ENCODE peak calls at places on chromosomes 13 and 19, in ten cellular contexts. One of them, this sample, is unnamed.

GRCh38 chr19:44748426-44749254 is at the start of gene BCL3:
- DNase-seq in GM23248: peak
- DNase-seq in hippocampal formation: peak
- DNase-seq in GM04504: peak
- DNase-seq in heart right ventricle: peak
- DNase-seq in activated T-cell treated with anti-CD3 and anti-CD28 coated beads for 1 hour: peak
- DNase-seq in psoas muscle: peak
- DNase-seq in endothelial cell: no peak
- DNase-seq in activated CD4-positive, alpha-beta T cell treated with anti-CD3 and anti-CD28 coated beads, Interleukin-2, amount 10 ng/mL, durations not matched to agents 7 days and 5 days: peak
- DNase-seq in prostate gland: peak
- DNase-seq in this sample: peak

GRCh38 chr13:39462456-39462855 is 140.5 kb downstream of the LHFPL6 start:
- DNase-seq in GM23248: peak
- DNase-seq in hippocampal formation: no peak
- DNase-seq in GM04504: no peak
- DNase-seq in heart right ventricle: no peak
- DNase-seq in activated T-cell treated with anti-CD3 and anti-CD28 coated beads for 1 hour: no peak
- DNase-seq in psoas muscle: no peak
- DNase-seq in endothelial cell: no peak
- DNase-seq in activated CD4-positive, alpha-beta T cell treated with anti-CD3 and anti-CD28 coated beads, Interleukin-2, amount 10 ng/mL, durations not matched to agents 7 days and 5 days: no peak
- DNase-seq in prostate gland: peak
- DNase-seq in this sample: peak

GRCh38 chr13:31223640-31224039 is 23.9 kb downstream of the B3GLCT start:
- DNase-seq in GM23248: no peak
- DNase-seq in hippocampal formation: no peak
- DNase-seq in GM04504: no peak
- DNase-seq in heart right ventricle: no peak
- DNase-seq in activated T-cell treated with anti-CD3 and anti-CD28 coated beads for 1 hour: no peak
- DNase-seq in psoas muscle: no peak
- DNase-seq in endothelial cell: no peak
- DNase-seq in activated CD4-positive, alpha-beta T cell treated with anti-CD3 and anti-CD28 coated beads, Interleukin-2, amount 10 ng/mL, durations not matched to agents 7 days and 5 days: no peak
- DNase-seq in prostate gland: no peak
- DNase-seq in this sample: no peak

GRCh38 chr13:26589754-26590153 is 32.3 kb downstream of the WASF3 start:
- DNase-seq in GM23248: peak
- DNase-seq in hippocampal formation: no peak
- DNase-seq in GM04504: no peak
- DNase-seq in heart right ventricle: no peak
- DNase-seq in activated T-cell treated with anti-CD3 and anti-CD28 coated beads for 1 hour: no peak
- DNase-seq in psoas muscle: no peak
- DNase-seq in endothelial cell: no peak
- DNase-seq in activated CD4-positive, alpha-beta T cell treated with anti-CD3 and anti-CD28 coated beads, Interleukin-2, amount 10 ng/mL, durations not matched to agents 7 days and 5 days: no peak
- DNase-seq in prostate gland: no peak
- DNase-seq in this sample: peak

GRCh38 chr19:52527954-52528326 is 472 bp downstream of the ZNF808 start:
- DNase-seq in GM23248: peak
- DNase-seq in hippocampal formation: peak
- DNase-seq in GM04504: no peak
- DNase-seq in heart right ventricle: peak
- DNase-seq in activated T-cell treated with anti-CD3 and anti-CD28 coated beads for 1 hour: no peak
- DNase-seq in psoas muscle: no peak
- DNase-seq in endothelial cell: peak
- DNase-seq in activated CD4-positive, alpha-beta T cell treated with anti-CD3 and anti-CD28 coated beads, Interleukin-2, amount 10 ng/mL, durations not matched to agents 7 days and 5 days: no peak
- DNase-seq in prostate gland: no peak
- DNase-seq in this sample: peak

GRCh38 chr19:13969897-13970296 is 17.6 kb downstream of the DCAF15 start:
- DNase-seq in GM23248: no peak
- DNase-seq in hippocampal formation: no peak
- DNase-seq in GM04504: no peak
- DNase-seq in heart right ventricle: no peak
- DNase-seq in activated T-cell treated with anti-CD3 and anti-CD28 coated beads for 1 hour: no peak
- DNase-seq in psoas muscle: no peak
- DNase-seq in endothelial cell: no peak
- DNase-seq in activated CD4-positive, alpha-beta T cell treated with anti-CD3 and anti-CD28 coated beads, Interleukin-2, amount 10 ng/mL, durations not matched to agents 7 days and 5 days: no peak
- DNase-seq in prostate gland: no peak
- DNase-seq in this sample: no peak

GRCh38 chr19:49339364-49340068 is 4.3 kb downstream of the CD37 start:
- DNase-seq in GM23248: peak
- DNase-seq in hippocampal formation: peak
- DNase-seq in GM04504: peak
- DNase-seq in heart right ventricle: peak
- DNase-seq in activated T-cell treated with anti-CD3 and anti-CD28 coated beads for 1 hour: no peak
- DNase-seq in psoas muscle: peak
- DNase-seq in endothelial cell: peak
- DNase-seq in activated CD4-positive, alpha-beta T cell treated with anti-CD3 and anti-CD28 coated beads, Interleukin-2, amount 10 ng/mL, durations not matched to agents 7 days and 5 days: no peak
- DNase-seq in prostate gland: peak
- DNase-seq in this sample: peak

GRCh38 chr13:40798380-40798779 is 9.0 kb downstream of the SLC25A15 start:
- DNase-seq in GM23248: no peak
- DNase-seq in hippocampal formation: no peak
- DNase-seq in GM04504: no peak
- DNase-seq in heart right ventricle: no peak
- DNase-seq in activated T-cell treated with anti-CD3 and anti-CD28 coated beads for 1 hour: no peak
- DNase-seq in psoas muscle: no peak
- DNase-seq in endothelial cell: no peak
- DNase-seq in activated CD4-positive, alpha-beta T cell treated with anti-CD3 and anti-CD28 coated beads, Interleukin-2, amount 10 ng/mL, durations not matched to agents 7 days and 5 days: no peak
- DNase-seq in prostate gland: no peak
- DNase-seq in this sample: no peak

GRCh38 chr13:113321546-113321945 is 24.5 kb downstream of the LAMP1 start:
- DNase-seq in GM23248: no peak
- DNase-seq in hippocampal formation: no peak
- DNase-seq in GM04504: no peak
- DNase-seq in heart right ventricle: no peak
- DNase-seq in activated T-cell treated with anti-CD3 and anti-CD28 coated beads for 1 hour: no peak
- DNase-seq in psoas muscle: no peak
- DNase-seq in endothelial cell: no peak
- DNase-seq in activated CD4-positive, alpha-beta T cell treated with anti-CD3 and anti-CD28 coated beads, Interleukin-2, amount 10 ng/mL, durations not matched to agents 7 days and 5 days: no peak
- DNase-seq in prostate gland: no peak
- DNase-seq in this sample: no peak

GRCh38 chr13:111325146-111325890 is 4.9 kb downstream of the TEX29 start:
- DNase-seq in GM23248: no peak
- DNase-seq in hippocampal formation: no peak
- DNase-seq in GM04504: no peak
- DNase-seq in heart right ventricle: no peak
- DNase-seq in activated T-cell treated with anti-CD3 and anti-CD28 coated beads for 1 hour: no peak
- DNase-seq in psoas muscle: no peak
- DNase-seq in endothelial cell: no peak
- DNase-seq in activated CD4-positive, alpha-beta T cell treated with anti-CD3 and anti-CD28 coated beads, Interleukin-2, amount 10 ng/mL, durations not matched to agents 7 days and 5 days: no peak
- DNase-seq in prostate gland: no peak
- DNase-seq in this sample: no peak

GRCh38 chr19:33905937-33906577 is 109.4 kb downstream of the KCTD15 start:
- DNase-seq in GM23248: peak
- DNase-seq in hippocampal formation: no peak
- DNase-seq in GM04504: no peak
- DNase-seq in heart right ventricle: peak
- DNase-seq in activated T-cell treated with anti-CD3 and anti-CD28 coated beads for 1 hour: no peak
- DNase-seq in psoas muscle: peak
- DNase-seq in endothelial cell: peak
- DNase-seq in activated CD4-positive, alpha-beta T cell treated with anti-CD3 and anti-CD28 coated beads, Interleukin-2, amount 10 ng/mL, durations not matched to agents 7 days and 5 days: no peak
- DNase-seq in prostate gland: peak
- DNase-seq in this sample: peak

GRCh38 chr19:55400281-55401087 is 7.1 kb downstream of the UBE2S start:
- DNase-seq in GM23248: no peak
- DNase-seq in hippocampal formation: no peak
- DNase-seq in GM04504: no peak
- DNase-seq in heart right ventricle: no peak
- DNase-seq in activated T-cell treated with anti-CD3 and anti-CD28 coated beads for 1 hour: no peak
- DNase-seq in psoas muscle: no peak
- DNase-seq in endothelial cell: no peak
- DNase-seq in activated CD4-positive, alpha-beta T cell treated with anti-CD3 and anti-CD28 coated beads, Interleukin-2, amount 10 ng/mL, durations not matched to agents 7 days and 5 days: no peak
- DNase-seq in prostate gland: no peak
- DNase-seq in this sample: no peak

GRCh38 chr13:92488249-92488845 is 738.3 kb upstream of the GPC6 start:
- DNase-seq in GM23248: no peak
- DNase-seq in hippocampal formation: no peak
- DNase-seq in GM04504: no peak
- DNase-seq in heart right ventricle: no peak
- DNase-seq in activated T-cell treated with anti-CD3 and anti-CD28 coated beads for 1 hour: no peak
- DNase-seq in psoas muscle: no peak
- DNase-seq in endothelial cell: no peak
- DNase-seq in activated CD4-positive, alpha-beta T cell treated with anti-CD3 and anti-CD28 coated beads, Interleukin-2, amount 10 ng/mL, durations not matched to agents 7 days and 5 days: no peak
- DNase-seq in prostate gland: no peak
- DNase-seq in this sample: no peak

GRCh38 chr13:37868691-37869505 is 674 bp downstream of the TRPC4 start:
- DNase-seq in GM23248: peak
- DNase-seq in hippocampal formation: no peak
- DNase-seq in GM04504: no peak
- DNase-seq in heart right ventricle: no peak
- DNase-seq in activated T-cell treated with anti-CD3 and anti-CD28 coated beads for 1 hour: no peak
- DNase-seq in psoas muscle: no peak
- DNase-seq in endothelial cell: peak
- DNase-seq in activated CD4-positive, alpha-beta T cell treated with anti-CD3 and anti-CD28 coated beads, Interleukin-2, amount 10 ng/mL, durations not matched to agents 7 days and 5 days: no peak
- DNase-seq in prostate gland: no peak
- DNase-seq in this sample: peak

GRCh38 chr19:5447700-5448311 is 7.4 kb upstream of the ZNRF4 start:
- DNase-seq in GM23248: peak
- DNase-seq in hippocampal formation: no peak
- DNase-seq in GM04504: no peak
- DNase-seq in heart right ventricle: no peak
- DNase-seq in activated T-cell treated with anti-CD3 and anti-CD28 coated beads for 1 hour: no peak
- DNase-seq in psoas muscle: no peak
- DNase-seq in endothelial cell: no peak
- DNase-seq in activated CD4-positive, alpha-beta T cell treated with anti-CD3 and anti-CD28 coated beads, Interleukin-2, amount 10 ng/mL, durations not matched to agents 7 days and 5 days: no peak
- DNase-seq in prostate gland: no peak
- DNase-seq in this sample: no peak

GRCh38 chr19:17385878-17386611 is 8.0 kb downstream of the CCDC194 start:
- DNase-seq in GM23248: peak
- DNase-seq in hippocampal formation: no peak
- DNase-seq in GM04504: no peak
- DNase-seq in heart right ventricle: peak
- DNase-seq in activated T-cell treated with anti-CD3 and anti-CD28 coated beads for 1 hour: peak
- DNase-seq in psoas muscle: peak
- DNase-seq in endothelial cell: peak
- DNase-seq in activated CD4-positive, alpha-beta T cell treated with anti-CD3 and anti-CD28 coated beads, Interleukin-2, amount 10 ng/mL, durations not matched to agents 7 days and 5 days: peak
- DNase-seq in prostate gland: no peak
- DNase-seq in this sample: peak

GRCh38 chr13:36915891-36916640 is 4.0 kb downstream of the SMAD9 start:
- DNase-seq in GM23248: no peak
- DNase-seq in hippocampal formation: no peak
- DNase-seq in GM04504: no peak
- DNase-seq in heart right ventricle: no peak
- DNase-seq in activated T-cell treated with anti-CD3 and anti-CD28 coated beads for 1 hour: no peak
- DNase-seq in psoas muscle: no peak
- DNase-seq in endothelial cell: no peak
- DNase-seq in activated CD4-positive, alpha-beta T cell treated with anti-CD3 and anti-CD28 coated beads, Interleukin-2, amount 10 ng/mL, durations not matched to agents 7 days and 5 days: no peak
- DNase-seq in prostate gland: no peak
- DNase-seq in this sample: no peak

GRCh38 chr13:23626730-23627129 is 56.5 kb downstream of the TNFRSF19 start:
- DNase-seq in GM23248: no peak
- DNase-seq in hippocampal formation: no peak
- DNase-seq in GM04504: no peak
- DNase-seq in heart right ventricle: no peak
- DNase-seq in activated T-cell treated with anti-CD3 and anti-CD28 coated beads for 1 hour: no peak
- DNase-seq in psoas muscle: no peak
- DNase-seq in endothelial cell: no peak
- DNase-seq in activated CD4-positive, alpha-beta T cell treated with anti-CD3 and anti-CD28 coated beads, Interleukin-2, amount 10 ng/mL, durations not matched to agents 7 days and 5 days: no peak
- DNase-seq in prostate gland: peak
- DNase-seq in this sample: no peak

GRCh38 chr13:23674795-23675640 is 104.8 kb downstream of the TNFRSF19 start:
- DNase-seq in GM23248: peak
- DNase-seq in hippocampal formation: no peak
- DNase-seq in GM04504: peak
- DNase-seq in heart right ventricle: no peak
- DNase-seq in activated T-cell treated with anti-CD3 and anti-CD28 coated beads for 1 hour: no peak
- DNase-seq in psoas muscle: no peak
- DNase-seq in endothelial cell: no peak
- DNase-seq in activated CD4-positive, alpha-beta T cell treated with anti-CD3 and anti-CD28 coated beads, Interleukin-2, amount 10 ng/mL, durations not matched to agents 7 days and 5 days: no peak
- DNase-seq in prostate gland: no peak
- DNase-seq in this sample: no peak

GRCh38 chr19:13398780-13399726 is 107.2 kb downstream of the CACNA1A start:
- DNase-seq in GM23248: peak
- DNase-seq in hippocampal formation: no peak
- DNase-seq in GM04504: peak
- DNase-seq in heart right ventricle: peak
- DNase-seq in activated T-cell treated with anti-CD3 and anti-CD28 coated beads for 1 hour: no peak
- DNase-seq in psoas muscle: no peak
- DNase-seq in endothelial cell: no peak
- DNase-seq in activated CD4-positive, alpha-beta T cell treated with anti-CD3 and anti-CD28 coated beads, Interleukin-2, amount 10 ng/mL, durations not matched to agents 7 days and 5 days: no peak
- DNase-seq in prostate gland: no peak
- DNase-seq in this sample: peak

GRCh38 chr19:572140-572890 is at the start of gene BSG:
- DNase-seq in GM23248: peak
- DNase-seq in hippocampal formation: peak
- DNase-seq in GM04504: peak
- DNase-seq in heart right ventricle: peak
- DNase-seq in activated T-cell treated with anti-CD3 and anti-CD28 coated beads for 1 hour: peak
- DNase-seq in psoas muscle: peak
- DNase-seq in endothelial cell: peak
- DNase-seq in activated CD4-positive, alpha-beta T cell treated with anti-CD3 and anti-CD28 coated beads, Interleukin-2, amount 10 ng/mL, durations not matched to agents 7 days and 5 days: peak
- DNase-seq in prostate gland: peak
- DNase-seq in this sample: peak

GRCh38 chr13:102289606-102290005 is 112.2 kb downstream of the FGF14 start:
- DNase-seq in GM23248: no peak
- DNase-seq in hippocampal formation: no peak
- DNase-seq in GM04504: no peak
- DNase-seq in heart right ventricle: no peak
- DNase-seq in activated T-cell treated with anti-CD3 and anti-CD28 coated beads for 1 hour: no peak
- DNase-seq in psoas muscle: no peak
- DNase-seq in endothelial cell: no peak
- DNase-seq in activated CD4-positive, alpha-beta T cell treated with anti-CD3 and anti-CD28 coated beads, Interleukin-2, amount 10 ng/mL, durations not matched to agents 7 days and 5 days: no peak
- DNase-seq in prostate gland: no peak
- DNase-seq in this sample: no peak

GRCh38 chr19:42229263-42229854 is 9.2 kb downstream of the ZNF526 start:
- DNase-seq in GM23248: no peak
- DNase-seq in hippocampal formation: no peak
- DNase-seq in GM04504: no peak
- DNase-seq in heart right ventricle: no peak
- DNase-seq in activated T-cell treated with anti-CD3 and anti-CD28 coated beads for 1 hour: no peak
- DNase-seq in psoas muscle: no peak
- DNase-seq in endothelial cell: no peak
- DNase-seq in activated CD4-positive, alpha-beta T cell treated with anti-CD3 and anti-CD28 coated beads, Interleukin-2, amount 10 ng/mL, durations not matched to agents 7 days and 5 days: no peak
- DNase-seq in prostate gland: no peak
- DNase-seq in this sample: no peak

GRCh38 chr13:50783940-50784339 is 59.6 kb downstream of the DLEU7 start:
- DNase-seq in GM23248: no peak
- DNase-seq in hippocampal formation: no peak
- DNase-seq in GM04504: no peak
- DNase-seq in heart right ventricle: no peak
- DNase-seq in activated T-cell treated with anti-CD3 and anti-CD28 coated beads for 1 hour: no peak
- DNase-seq in psoas muscle: no peak
- DNase-seq in endothelial cell: no peak
- DNase-seq in activated CD4-positive, alpha-beta T cell treated with anti-CD3 and anti-CD28 coated beads, Interleukin-2, amount 10 ng/mL, durations not matched to agents 7 days and 5 days: no peak
- DNase-seq in prostate gland: no peak
- DNase-seq in this sample: no peak

GRCh38 chr13:77752512-77753069 is 55.1 kb downstream of the SLAIN1 start:
- DNase-seq in GM23248: no peak
- DNase-seq in hippocampal formation: no peak
- DNase-seq in GM04504: no peak
- DNase-seq in heart right ventricle: no peak
- DNase-seq in activated T-cell treated with anti-CD3 and anti-CD28 coated beads for 1 hour: no peak
- DNase-seq in psoas muscle: no peak
- DNase-seq in endothelial cell: no peak
- DNase-seq in activated CD4-positive, alpha-beta T cell treated with anti-CD3 and anti-CD28 coated beads, Interleukin-2, amount 10 ng/mL, durations not matched to agents 7 days and 5 days: no peak
- DNase-seq in prostate gland: no peak
- DNase-seq in this sample: no peak

GRCh38 chr13:24280722-24281121 is 28.7 kb upstream of the C1QTNF9 start:
- DNase-seq in GM23248: no peak
- DNase-seq in hippocampal formation: peak
- DNase-seq in GM04504: no peak
- DNase-seq in heart right ventricle: no peak
- DNase-seq in activated T-cell treated with anti-CD3 and anti-CD28 coated beads for 1 hour: no peak
- DNase-seq in psoas muscle: no peak
- DNase-seq in endothelial cell: no peak
- DNase-seq in activated CD4-positive, alpha-beta T cell treated with anti-CD3 and anti-CD28 coated beads, Interleukin-2, amount 10 ng/mL, durations not matched to agents 7 days and 5 days: no peak
- DNase-seq in prostate gland: no peak
- DNase-seq in this sample: no peak

GRCh38 chr13:23020246-23020843 is 160.4 kb upstream of the SGCG start:
- DNase-seq in GM23248: peak
- DNase-seq in hippocampal formation: no peak
- DNase-seq in GM04504: peak
- DNase-seq in heart right ventricle: no peak
- DNase-seq in activated T-cell treated with anti-CD3 and anti-CD28 coated beads for 1 hour: peak
- DNase-seq in psoas muscle: no peak
- DNase-seq in endothelial cell: peak
- DNase-seq in activated CD4-positive, alpha-beta T cell treated with anti-CD3 and anti-CD28 coated beads, Interleukin-2, amount 10 ng/mL, durations not matched to agents 7 days and 5 days: peak
- DNase-seq in prostate gland: peak
- DNase-seq in this sample: peak

GRCh38 chr13:39016789-39017188 is 21.1 kb downstream of the PROSER1 start:
- DNase-seq in GM23248: peak
- DNase-seq in hippocampal formation: no peak
- DNase-seq in GM04504: no peak
- DNase-seq in heart right ventricle: no peak
- DNase-seq in activated T-cell treated with anti-CD3 and anti-CD28 coated beads for 1 hour: no peak
- DNase-seq in psoas muscle: no peak
- DNase-seq in endothelial cell: no peak
- DNase-seq in activated CD4-positive, alpha-beta T cell treated with anti-CD3 and anti-CD28 coated beads, Interleukin-2, amount 10 ng/mL, durations not matched to agents 7 days and 5 days: peak
- DNase-seq in prostate gland: no peak
- DNase-seq in this sample: peak

This sample was measured in cardiac muscle cell.